ENCODE peak calls at places on chromosomes 4 and X, in eight cellular contexts. L, C, H, A, B, G, N and R are unnamed samples.

GRCh38 chr4:3285558-3286334 is 7.1 kb upstream of the RGS12 start:
- DNase-seq in A (peak; percentile 88), B (no peak), H (no peak), N (peak; percentile 30), C (no peak), G (peak; percentile 32), L (peak; percentile 54), R (no peak)

GRCh38 chr4:90542216-90542615 is 415.0 kb downstream of the CCSER1 start:
- DNase-seq in L (no peak), N (no peak), G (no peak), H (no peak), C (no peak), B (no peak), A (no peak), R (no peak)

GRCh38 chr4:8283631-8284121 is 14.1 kb downstream of the HTRA3 start:
- DNase-seq in C (no peak), B (no peak), N (peak; percentile 52), L (no peak), G (no peak), H (no peak), A (no peak), R (no peak)

GRCh38 chr4:57426779-57427395 is 316.7 kb upstream of the IGFBP7 start:
- DNase-seq in B (peak; percentile 36), H (peak; percentile 73), A (no peak), G (peak; percentile 66), L (peak; percentile 16), N (peak; percentile 79), C (no peak), R (no peak)

GRCh38 chrX:9942086-9942485 is 25.1 kb upstream of the CLDN34 start:
- DNase-seq in B (no peak), N (no peak), L (no peak), G (no peak), H (no peak), A (no peak), C (peak; percentile 1), R (peak; percentile 22)

GRCh38 chr4:24321637-24322036 is 262.7 kb downstream of the DHX15 start:
- DNase-seq in N (no peak), H (no peak), G (no peak), B (no peak), C (no peak), A (no peak), L (no peak), R (no peak)

GRCh38 chr4:77817304-77818076 is 1.7 kb downstream of the CNOT6L start:
- DNase-seq in N (no peak), L (no peak), H (peak; percentile 53), C (no peak), G (no peak), A (no peak), B (no peak), R (no peak)

GRCh38 chr4:173794662-173795061 is 264.6 kb upstream of the HAND2 start:
- DNase-seq in H (no peak), L (no peak), B (peak; percentile 23), C (no peak), N (no peak), A (no peak), G (peak; percentile 85), R (no peak)

GRCh38 chr4:67288964-67289363 is 256.3 kb downstream of the CENPC start:
- DNase-seq in C (no peak), G (no peak), H (peak; percentile 52), A (no peak), B (no peak), L (no peak), N (peak; percentile 57), R (no peak)

GRCh38 chrX:41718481-41719245 is 5.3 kb upstream of the GPR82 start:
- DNase-seq in L (no peak), C (no peak), N (peak; percentile 93), G (no peak), A (no peak), B (no peak), H (no peak), R (no peak)

GRCh38 chr4:148926861-148927260 is 484.6 kb upstream of the NR3C2 start:
- DNase-seq in B (peak; percentile 2), C (no peak), H (no peak), G (peak; percentile 73), L (no peak), N (no peak), A (no peak), R (no peak)

GRCh38 chrX:53718073-53718472 is 31.6 kb upstream of the HUWE1 start:
- DNase-seq in H (no peak), G (no peak), A (no peak), B (no peak), N (no peak), L (no peak), C (no peak), R (no peak)

GRCh38 chrX:130085551-130085986 is 24.7 kb downstream of the ELF4 start:
- DNase-seq in H (no peak), B (no peak), L (no peak), N (no peak), C (no peak), A (no peak), G (peak; percentile 16), R (no peak)

GRCh38 chrX:153750126-153750774 is 13.8 kb upstream of the PLXNB3 start:
- DNase-seq in C (no peak), N (no peak), G (no peak), H (no peak), L (no peak), B (no peak), A (no peak), R (no peak)

GRCh38 chr4:8901335-8901734 is 29.7 kb upstream of the HMX1 start:
- DNase-seq in A (no peak), G (no peak), B (no peak), N (no peak), L (no peak), C (no peak), H (no peak), R (no peak)

GRCh38 chr4:14920759-14921313 is 81.4 kb upstream of the CPEB2 start:
- DNase-seq in A (no peak), G (no peak), L (no peak), H (no peak), B (no peak), N (no peak), C (no peak), R (no peak)

GRCh38 chr4:22410645-22411247 is 105.1 kb downstream of the ADGRA3 start:
- DNase-seq in H (peak; percentile 26), B (no peak), C (no peak), N (no peak), A (no peak), L (no peak), G (peak; percentile 33), R (no peak)

GRCh38 chr4:153371835-153372234 is 27.3 kb downstream of the MND1 start:
- DNase-seq in C (no peak), N (no peak), A (no peak), L (no peak), H (no peak), G (no peak), B (no peak), R (no peak)

GRCh38 chr4:3527914-3528876 is 4.0 kb downstream of the LRPAP1 start:
- DNase-seq in G (no peak), C (no peak), A (peak; percentile 44), N (no peak), L (no peak), H (no peak), B (no peak), R (no peak)

GRCh38 chr4:26459054-26459755 is 31.1 kb downstream of the CCKAR start:
- DNase-seq in N (no peak), H (peak; percentile 32), L (peak; percentile 47), G (peak; percentile 86), B (peak; percentile 66), C (no peak), A (no peak), R (no peak)

GRCh38 chrX:10529344-10529743 is 91.0 kb downstream of the MID1 start:
- DNase-seq in G (peak; percentile 60), L (no peak), B (no peak), N (no peak), A (no peak), C (no peak), H (no peak), R (no peak)

GRCh38 chrX:53072418-53073114 is 9.6 kb upstream of the TSPYL2 start:
- DNase-seq in C (no peak), L (no peak), G (no peak), H (no peak), N (no peak), A (no peak), B (no peak), R (no peak)